ENCODE peak calls at places on chromosome 4, in four cellular contexts. One of them, this sample, is unnamed.
A peak's percentile ranks its signal among the peaks of the same experiment; 100 is the strongest.

GRCh38 chr4:53306729-53307128 is 59.1 kb downstream of the SCFD2 start:
- DNase-seq in AG04450: no peak
- DNase-seq in adrenal gland: no peak
- DNase-seq in brain microvascular endothelial cell: no peak
- DNase-seq in this sample: peak; percentile 80

GRCh38 chr4:5893013-5893580 is at the start of gene CRMP1:
- DNase-seq in AG04450: no peak
- DNase-seq in brain microvascular endothelial cell: no peak
- DNase-seq in adrenal gland: no peak
- DNase-seq in this sample: no peak

GRCh38 chr4:125123710-125124109 is 191.0 kb upstream of the FAT4 start:
- DNase-seq in adrenal gland: no peak
- DNase-seq in brain microvascular endothelial cell: no peak
- DNase-seq in AG04450: no peak
- DNase-seq in this sample: no peak

GRCh38 chr4:143294710-143295109 is 42.0 kb upstream of the GAB1 start:
- DNase-seq in adrenal gland: no peak
- DNase-seq in AG04450: no peak
- DNase-seq in brain microvascular endothelial cell: no peak
- DNase-seq in this sample: no peak

GRCh38 chr4:183289688-183290087 is 30.4 kb downstream of the CLDN22 start:
- DNase-seq in brain microvascular endothelial cell: no peak
- DNase-seq in adrenal gland: no peak
- DNase-seq in AG04450: no peak
- DNase-seq in this sample: no peak

GRCh38 chr4:25113915-25114904 is 46.0 kb downstream of the SEPSECS start:
- DNase-seq in AG04450: peak; percentile 13
- DNase-seq in brain microvascular endothelial cell: peak; percentile 65
- DNase-seq in adrenal gland: peak; percentile 76
- DNase-seq in this sample: no peak

GRCh38 chr4:140094701-140095420 is 59.1 kb downstream of the MAML3 start:
- DNase-seq in AG04450: no peak
- DNase-seq in brain microvascular endothelial cell: no peak
- DNase-seq in adrenal gland: peak; percentile 87
- DNase-seq in this sample: no peak

GRCh38 chr4:127140306-127140705 is 492.5 kb upstream of the INTU start:
- DNase-seq in AG04450: no peak
- DNase-seq in adrenal gland: no peak
- DNase-seq in brain microvascular endothelial cell: no peak
- DNase-seq in this sample: peak; percentile 48

GRCh38 chr4:1504786-1505500 is 98.7 kb upstream of the NKX1-1 start:
- DNase-seq in AG04450: no peak
- DNase-seq in brain microvascular endothelial cell: no peak
- DNase-seq in adrenal gland: no peak
- DNase-seq in this sample: no peak

GRCh38 chr4:1325681-1326635 is 21.1 kb upstream of the UVSSA start:
- DNase-seq in adrenal gland: no peak
- DNase-seq in brain microvascular endothelial cell: no peak
- DNase-seq in AG04450: no peak
- DNase-seq in this sample: no peak

GRCh38 chr4:102826105-102826889 is 1.1 kb downstream of the UBE2D3 start:
- DNase-seq in AG04450: no peak
- DNase-seq in brain microvascular endothelial cell: no peak
- DNase-seq in adrenal gland: no peak
- DNase-seq in this sample: no peak

GRCh38 chr4:102825261-102826071 is 1.9 kb downstream of the UBE2D3 start:
- DNase-seq in AG04450: peak; percentile 15
- DNase-seq in adrenal gland: peak; percentile 70
- DNase-seq in brain microvascular endothelial cell: peak; percentile 56
- DNase-seq in this sample: peak; percentile 52

GRCh38 chr4:102828497-102828808 is 1.1 kb upstream of the UBE2D3 start:
- DNase-seq in AG04450: no peak
- DNase-seq in brain microvascular endothelial cell: no peak
- DNase-seq in adrenal gland: no peak
- DNase-seq in this sample: no peak

GRCh38 chr4:102827674-102828496 is 534 bp upstream of the UBE2D3 start:
- DNase-seq in AG04450: peak; percentile 100
- DNase-seq in adrenal gland: peak; percentile 99
- DNase-seq in brain microvascular endothelial cell: peak; percentile 100
- DNase-seq in this sample: peak; percentile 100

GRCh38 chr4:102826890-102827673 is at the start of gene UBE2D3:
- DNase-seq in brain microvascular endothelial cell: peak; percentile 94
- DNase-seq in adrenal gland: peak; percentile 93
- DNase-seq in AG04450: peak; percentile 95
- DNase-seq in this sample: peak; percentile 59
- TF ChIP-seq CTCF in brain microvascular endothelial cell: peak; percentile 25
- TF ChIP-seq CTCF in adrenal gland: no peak
- TF ChIP-seq CTCF in AG04450: no peak
- TF ChIP-seq CTCF in this sample: no peak

GRCh38 chr4:156559346-156559745 is 412.3 kb downstream of the PDGFC start:
- DNase-seq in adrenal gland: no peak
- DNase-seq in AG04450: no peak
- DNase-seq in brain microvascular endothelial cell: no peak
- DNase-seq in this sample: no peak
- H3K4me3 ChIP-seq in adrenal gland: no peak overlapping the region
- H3K4me3 ChIP-seq in AG04450: no peak overlapping the region
- H3K4me3 ChIP-seq in brain microvascular endothelial cell: no peak overlapping the region
- H3K4me3 ChIP-seq in this sample: no peak overlapping the region

GRCh38 chr4:30720021-30720655 is at the start of gene PCDH7:
- DNase-seq in brain microvascular endothelial cell: peak; percentile 28
- DNase-seq in AG04450: no peak
- DNase-seq in adrenal gland: no peak
- DNase-seq in this sample: no peak

GRCh38 chr4:30717208-30718020 is 2.8 kb upstream of the PCDH7 start:
- DNase-seq in brain microvascular endothelial cell: peak; percentile 42
- DNase-seq in AG04450: no peak
- DNase-seq in adrenal gland: no peak
- DNase-seq in this sample: no peak

GRCh38 chr4:30718021-30718888 is 1.9 kb upstream of the PCDH7 start:
- DNase-seq in AG04450: no peak
- DNase-seq in adrenal gland: no peak
- DNase-seq in brain microvascular endothelial cell: peak; percentile 18
- DNase-seq in this sample: no peak

GRCh38 chr4:30719363-30720020 is 677 bp upstream of the PCDH7 start:
- DNase-seq in AG04450: no peak
- DNase-seq in brain microvascular endothelial cell: peak; percentile 35
- DNase-seq in adrenal gland: no peak
- DNase-seq in this sample: no peak

GRCh38 chr4:30718889-30719252 is 1.3 kb upstream of the PCDH7 start:
- DNase-seq in adrenal gland: no peak
- DNase-seq in brain microvascular endothelial cell: peak; percentile 27
- DNase-seq in AG04450: no peak
- DNase-seq in this sample: no peak
- TF ChIP-seq CTCF in adrenal gland: no peak
- TF ChIP-seq CTCF in brain microvascular endothelial cell: peak; percentile 36
- TF ChIP-seq CTCF in AG04450: peak; percentile 33
- TF ChIP-seq CTCF in this sample: no peak

GRCh38 chr4:176261481-176261880 is 7.5 kb downstream of the ASB5 start:
- DNase-seq in brain microvascular endothelial cell: no peak
- DNase-seq in AG04450: peak; percentile 64
- DNase-seq in adrenal gland: no peak
- DNase-seq in this sample: no peak

GRCh38 chr4:176259330-176260090 is 9.5 kb downstream of the ASB5 start:
- DNase-seq in brain microvascular endothelial cell: peak; percentile 49
- DNase-seq in AG04450: no peak
- DNase-seq in adrenal gland: no peak
- DNase-seq in this sample: no peak

GRCh38 chr4:176258135-176258534 is 10.9 kb downstream of the ASB5 start:
- DNase-seq in adrenal gland: no peak
- DNase-seq in AG04450: no peak
- DNase-seq in brain microvascular endothelial cell: no peak
- DNase-seq in this sample: no peak

GRCh38 chr4:176261018-176261417 is 8.0 kb downstream of the ASB5 start:
- DNase-seq in adrenal gland: no peak
- DNase-seq in brain microvascular endothelial cell: no peak
- DNase-seq in AG04450: no peak
- DNase-seq in this sample: no peak

DNA sequence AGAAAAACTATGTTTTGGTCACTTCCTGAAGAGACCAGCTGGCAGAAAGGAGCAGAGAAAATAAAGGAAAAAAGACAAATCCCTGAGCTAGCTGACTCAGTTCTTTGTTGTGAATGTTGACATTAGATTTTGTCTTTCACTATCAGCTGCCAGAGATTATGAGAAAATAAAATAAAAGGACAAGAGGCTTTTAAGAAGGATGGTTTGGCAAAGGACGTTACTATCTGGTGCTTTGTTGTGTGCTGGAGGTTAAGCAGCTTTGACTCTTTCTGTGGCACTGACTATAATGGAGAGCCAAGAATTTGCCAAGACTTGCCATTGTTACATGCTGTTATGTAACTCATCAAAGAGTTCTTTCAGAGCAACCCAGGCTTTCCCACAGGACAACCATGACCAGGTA is 12.1 kb downstream of the ASB5 start:
- DNase-seq in AG04450: no peak
- DNase-seq in brain microvascular endothelial cell: no peak
- DNase-seq in adrenal gland: no peak
- DNase-seq in this sample: no peak
- H3K4me3 ChIP-seq in AG04450: no peak overlapping the region
- H3K4me3 ChIP-seq in brain microvascular endothelial cell: no peak overlapping the region
- H3K4me3 ChIP-seq in adrenal gland: no peak overlapping the region
- H3K4me3 ChIP-seq in this sample: no peak overlapping the region

GRCh38 chr4:71550220-71551190 is 211.7 kb downstream of the SLC4A4 start:
- DNase-seq in brain microvascular endothelial cell: peak; percentile 88
- DNase-seq in adrenal gland: no peak
- DNase-seq in AG04450: peak; percentile 37
- DNase-seq in this sample: peak; percentile 5
- TF ChIP-seq CTCF in brain microvascular endothelial cell: peak; percentile 64
- TF ChIP-seq CTCF in adrenal gland: no peak
- TF ChIP-seq CTCF in AG04450: peak; percentile 49
- TF ChIP-seq CTCF in this sample: peak; percentile 7

DNA sequence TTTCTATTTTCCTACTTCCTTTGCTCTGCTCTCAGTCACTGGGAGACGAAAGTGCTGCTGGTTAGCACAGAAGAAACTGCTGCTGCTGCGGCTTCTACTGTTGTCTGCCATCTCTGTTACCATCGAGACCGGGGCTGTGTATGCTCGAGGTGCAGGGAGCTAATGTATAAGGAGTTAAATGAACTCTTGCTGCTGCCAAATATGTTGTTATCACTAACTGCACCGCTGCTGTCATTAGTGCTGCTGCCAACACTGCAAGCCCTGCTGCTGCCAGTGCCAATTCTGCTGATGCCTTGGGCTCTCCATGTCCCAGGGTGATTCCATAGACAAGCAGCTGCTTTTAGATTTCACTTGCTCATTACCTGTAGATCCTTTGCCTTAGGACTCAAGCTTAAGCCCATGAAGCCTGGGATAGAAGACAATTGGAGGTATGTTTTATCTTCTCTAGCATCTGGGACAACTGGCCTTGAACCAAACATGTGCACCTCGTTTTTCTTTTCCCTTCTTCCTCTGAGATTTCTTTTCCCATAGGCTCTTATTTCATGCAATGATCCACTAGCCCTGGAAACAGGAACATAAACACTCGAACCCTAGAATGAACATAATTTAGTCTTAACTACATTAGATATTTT is 107.8 kb downstream of the CCSER1 start:
- DNase-seq in adrenal gland: no peak
- DNase-seq in brain microvascular endothelial cell: no peak
- DNase-seq in AG04450: no peak
- DNase-seq in this sample: no peak
- H3K4me3 ChIP-seq in adrenal gland: no peak overlapping the region
- H3K4me3 ChIP-seq in brain microvascular endothelial cell: no peak overlapping the region
- H3K4me3 ChIP-seq in AG04450: no peak overlapping the region
- H3K4me3 ChIP-seq in this sample: no peak overlapping the region

GRCh38 chr4:150390531-150390910 is 191.4 kb upstream of the MAB21L2 start:
- DNase-seq in AG04450: no peak
- DNase-seq in brain microvascular endothelial cell: no peak
- DNase-seq in adrenal gland: no peak
- DNase-seq in this sample: no peak
- TF ChIP-seq CTCF in AG04450: no peak
- TF ChIP-seq CTCF in brain microvascular endothelial cell: no peak
- TF ChIP-seq CTCF in adrenal gland: no peak
- TF ChIP-seq CTCF in this sample: no peak